ENCODE peak calls at places on chromosome 2, in six cellular contexts. Z is mammary epithelial cell, D is HCT116, C is fibroblast of lung, G is neural progenitor cell, U is K562. P is an unnamed sample. For H3K27me3, the result is how much of the 10 kb centered on the place peaks cover.

GRCh38 chr2:112776113-112776512 is 8.2 kb downstream of the IL1A start:
- DNase-seq in U (no peak), D (no peak), C (no peak), Z (no peak), G (no peak), P (no peak)

GRCh38 chr2:71849603-71850305 is 297.9 kb downstream of the CYP26B1 start:
- DNase-seq in Z (no peak), D (no peak), G (no peak), U (no peak), C (no peak), P (no peak)

GRCh38 chr2:215540646-215541045 is 104.8 kb upstream of the FN1 start:
- DNase-seq in C (peak), Z (peak), D (no peak), G (no peak), U (no peak), P (no peak)

GRCh38 chr2:1593371-1594205 is 150.7 kb downstream of the PXDN start:
- DNase-seq in D (peak), Z (peak), G (peak), U (no peak), C (peak), P (no peak)

GRCh38 chr2:41907141-41907540 is 140.7 kb upstream of the PKDCC start:
- DNase-seq in G (no peak), D (no peak), U (no peak), Z (no peak), C (no peak), P (no peak)

GRCh38 chr2:12502759-12503158 is 214.0 kb upstream of the TRIB2 start:
- DNase-seq in U (no peak), D (no peak), G (no peak), Z (no peak), C (no peak), P (no peak)

GRCh38 chr2:204260162-204260877 is 285.0 kb upstream of the PARD3B start:
- DNase-seq in U (peak), Z (peak), D (peak), G (peak), C (peak), P (peak)

GRCh38 chr2:188193230-188193629 is 98.4 kb upstream of the GULP1 start:
- DNase-seq in U (no peak), D (no peak), Z (peak), G (no peak), C (no peak), P (no peak)

GRCh38 chr2:143399679-143400078 is 270.5 kb downstream of the ARHGAP15 start:
- DNase-seq in C (peak), Z (peak), U (no peak), D (no peak), G (no peak), P (no peak)

DNA sequence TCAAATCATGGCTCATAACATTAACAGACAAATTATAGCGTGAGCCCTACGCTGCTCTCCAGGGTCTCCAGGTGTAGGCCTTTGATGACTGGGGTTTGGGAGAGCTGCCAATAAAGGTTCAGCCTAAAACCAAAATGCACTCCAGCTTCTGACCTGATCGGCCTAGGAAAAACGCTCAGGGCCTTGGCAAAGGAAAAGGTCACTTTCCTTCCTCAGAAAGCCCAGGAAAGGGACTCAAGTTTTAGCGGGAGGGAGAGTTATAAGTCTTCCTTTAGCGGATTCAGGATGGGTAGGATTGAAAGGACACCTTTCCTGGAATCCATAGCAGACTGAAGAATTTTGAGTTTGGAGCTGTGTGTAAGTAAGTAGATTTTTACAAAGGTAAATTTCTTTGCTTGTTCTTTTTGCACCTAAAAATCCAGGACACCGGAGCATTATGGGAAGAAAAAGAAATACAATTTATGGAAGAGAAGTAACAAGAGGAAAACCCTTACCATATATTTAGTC is 8.8 kb downstream of the EVX2 start:
- DNase-seq in Z (no peak), D (no peak), C (no peak), G (no peak), U (no peak), P (no peak)
- TF ChIP-seq EZH2 in Z (peak), D (no peak), C (no peak), G (peak), U (no peak), P (no peak)

DNA sequence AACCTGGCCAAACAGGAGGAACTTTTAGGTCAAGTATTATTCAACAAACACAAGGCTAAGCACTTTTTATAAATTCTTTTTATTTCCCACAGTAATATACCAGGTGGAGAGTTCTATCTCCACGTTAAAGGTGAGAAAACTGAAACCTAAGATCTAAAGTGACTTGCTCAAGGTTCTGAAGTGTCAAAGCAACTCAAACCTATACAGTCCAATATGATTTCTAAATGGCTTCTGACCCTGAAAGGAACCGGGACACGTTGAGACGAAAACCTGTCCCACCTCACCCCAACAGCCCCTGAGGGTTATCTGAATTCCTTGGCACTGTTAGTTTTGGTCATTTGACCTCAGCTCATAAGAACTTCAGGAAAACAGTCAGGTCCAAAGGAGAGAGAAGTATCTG is 814.5 kb upstream of the LRATD1 start:
- DNase-seq in D (no peak), C (no peak), U (no peak), Z (no peak), G (no peak), P (no peak)
- H3K27me3 ChIP-seq in D (under half), C (under half), U (under half), Z (under half), G (under half), P (under half)

GRCh38 chr2:172811027-172811426 is 75.4 kb downstream of the RAPGEF4 start:
- DNase-seq in G (no peak), Z (no peak), C (no peak), D (no peak), U (no peak), P (peak)
- TF ChIP-seq EZH2 in G (no peak), Z (no peak), C (no peak), D (no peak), U (no peak), P (no peak)

DNA sequence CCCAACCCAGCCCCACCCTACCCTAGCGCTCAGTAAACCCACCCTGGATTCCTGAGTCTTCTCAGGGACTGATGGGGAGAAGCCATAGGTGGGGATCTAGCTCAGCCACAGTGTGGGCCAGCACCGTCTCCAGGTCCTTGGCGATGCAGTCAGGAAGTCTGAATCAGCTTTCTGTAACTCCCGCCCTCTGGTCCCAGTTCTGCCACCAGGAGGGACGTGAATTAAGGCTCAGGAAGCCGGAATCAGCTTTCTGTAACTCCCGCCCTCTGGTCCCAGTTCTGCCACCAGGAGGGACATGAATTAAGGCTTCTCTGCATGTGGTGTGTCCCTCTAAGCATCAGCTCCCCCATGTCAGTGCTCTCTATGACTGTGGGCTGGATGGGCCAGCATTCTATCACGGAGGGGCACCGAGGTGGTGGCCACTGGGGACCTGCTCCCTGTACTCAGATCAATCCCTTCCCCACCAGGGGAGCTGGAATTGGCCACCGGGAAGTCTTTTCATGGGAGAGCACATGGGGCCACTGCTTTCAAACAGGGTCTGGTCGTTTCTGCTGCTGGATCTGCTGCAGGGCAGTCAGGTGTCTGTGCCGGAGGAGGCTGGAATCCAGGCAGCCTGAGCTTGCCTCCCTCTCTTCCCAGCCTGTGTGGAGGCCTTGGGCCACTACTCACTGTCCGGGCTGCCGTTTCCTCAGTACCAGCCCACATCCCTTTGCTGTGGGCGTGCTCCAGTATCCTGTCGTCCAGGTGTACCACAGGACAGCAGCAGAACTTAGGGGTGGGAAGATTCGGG is 24.7 kb downstream of the ASB18 start:
- DNase-seq in Z (no peak), C (no peak), U (no peak), G (no peak), D (no peak), P (no peak)
- H3K27me3 ChIP-seq in Z (under half), C (under half), U (under half), G (half or more), D (under half), P (under half)

P was measured in MM.1S.